ENCODE peak calls at places on chromosomes 3 and 15, in ten cellular contexts. C is activated T-cell treated with anti-CD3 and anti-CD28 coated beads, Interleukin-2, amount 50 U/mL, for 1 hour; M is T-helper 2 cell; A is bronchial epithelial cell; Q is amygdala; F is NCI-H460; H is NCI-H1092; E is omental fat pad; Z is dorsolateral prefrontal cortex; I is HCT116. X is an unnamed sample.
A peak's percentile ranks its signal among the peaks of the same experiment; 100 is the strongest.

GRCh38 chr3:172516318-172517214 is 6.7 kb downstream of the TNFSF10 start:
- DNase-seq in C (no peak), M (peak; percentile 82), A (peak; percentile 100), Q (no peak), F (no peak), H (no peak), E (no peak), Z (no peak), I (no peak), X (no peak)

GRCh38 chr3:46496745-46497555 is 826 bp upstream of the RTP3 start:
- DNase-seq in C (peak; percentile 62), M (peak; percentile 47), A (peak; percentile 20), Q (no peak), F (peak; percentile 6), H (no peak), E (no peak), Z (no peak), I (no peak), X (peak; percentile 73)

GRCh38 chr15:59825926-59826325 is 136.8 kb upstream of the BNIP2 start:
- DNase-seq in C (no peak), M (no peak), A (peak; percentile 89), Q (no peak), F (no peak), H (no peak), E (no peak), Z (no peak), I (no peak), X (no peak)

GRCh38 chr15:40379853-40380252 is 2.7 kb upstream of the KNSTRN start:
- DNase-seq in C (no peak), M (no peak), A (peak; percentile 93), Q (peak; percentile 9), F (peak; percentile 78), H (no peak), E (peak; percentile 65), Z (no peak), I (peak; percentile 28), X (no peak)

GRCh38 chr3:112053229-112053628 is 18.7 kb downstream of the TMPRSS7 start:
- DNase-seq in C (no peak), M (no peak), A (no peak), Q (no peak), F (no peak), H (no peak), E (no peak), Z (no peak), I (no peak), X (no peak)

GRCh38 chr3:124492824-124493223 is 237.4 kb upstream of the UMPS start:
- DNase-seq in C (no peak), M (peak; percentile 7), A (peak; percentile 83), Q (no peak), F (peak; percentile 23), H (peak; percentile 21), E (no peak), Z (peak; percentile 55), I (peak; percentile 54), X (no peak)

GRCh38 chr3:62749130-62749529 is 126.1 kb downstream of the CADPS start:
- DNase-seq in C (no peak), M (no peak), A (no peak), Q (no peak), F (no peak), H (no peak), E (no peak), Z (no peak), I (no peak), X (no peak)

GRCh38 chr3:108441528-108441927 is 68.9 kb downstream of the MYH15 start:
- DNase-seq in C (no peak), M (no peak), A (no peak), Q (no peak), F (no peak), H (no peak), E (no peak), Z (no peak), I (no peak), X (no peak)

GRCh38 chr15:64865998-64866520 is 24.3 kb downstream of the PLEKHO2 start:
- DNase-seq in C (no peak), M (no peak), A (no peak), Q (peak; percentile 30), F (no peak), H (no peak), E (no peak), Z (peak; percentile 61), I (no peak), X (no peak)